ENCODE peak calls at places on chromosomes 6 and 20, in ten cellular contexts. X is mesenchymal stem cell, K is trophoblast cell, H is MM.1S, L is BE2C, P is A673, N is GM23248, Q is mammary epithelial cell, R is aorta, T is HAP-1. Z is an unnamed sample.

GRCh38 chr6:165745492-165745891 is 82.5 kb upstream of the PDE10A start:
- DNase-seq in X (no peak), K (no peak), H (no peak), L (no peak), P (no peak), N (no peak), Q (no peak), R (no peak), T (no peak), Z (no peak)

GRCh38 chr6:81748946-81749345 is 3.5 kb downstream of the TENT5A start:
- DNase-seq in X (peak; percentile 39), K (no peak), H (no peak), L (no peak), P (no peak), N (peak; percentile 57), Q (no peak), R (no peak), T (no peak), Z (no peak)

GRCh38 chr6:41372526-41373366 is 37.3 kb downstream of the NCR2 start:
- DNase-seq in X (peak; percentile 8), K (no peak), H (no peak), L (no peak), P (no peak), N (no peak), Q (no peak), R (no peak), T (no peak), Z (no peak)

GRCh38 chr6:27146706-27147507 is 100.6 kb upstream of the PRSS16 start:
- DNase-seq in X (peak; percentile 100), K (peak; percentile 93), H (peak; percentile 97), L (peak; percentile 83), P (peak; percentile 98), N (peak; percentile 98), Q (peak; percentile 99), R (peak; percentile 87), T (peak; percentile 90), Z (peak; percentile 85)

GRCh38 chr6:23413327-23414203 is 712.5 kb upstream of the NRSN1 start:
- DNase-seq in X (peak; percentile 50), K (no peak), H (no peak), L (no peak), P (no peak), N (peak; percentile 12), Q (no peak), R (no peak), T (no peak), Z (no peak)

GRCh38 chr6:124688369-124688768 is 273.9 kb upstream of the RNF217 start:
- DNase-seq in X (peak; percentile 62), K (no peak), H (no peak), L (no peak), P (no peak), N (no peak), Q (no peak), R (no peak), T (no peak), Z (no peak)

GRCh38 chr6:36547646-36548400 is 544 bp upstream of the STK38 start:
- DNase-seq in X (no peak), K (no peak), H (no peak), L (no peak), P (no peak), N (no peak), Q (no peak), R (no peak), T (no peak), Z (no peak)

GRCh38 chr6:118562959-118563358 is 14.9 kb downstream of the PLN start:
- DNase-seq in X (peak; percentile 23), K (no peak), H (no peak), L (no peak), P (no peak), N (peak; percentile 85), Q (peak; percentile 27), R (no peak), T (no peak), Z (no peak)

GRCh38 chr6:94254689-94255088 is 835.3 kb upstream of the EPHA7 start:
- DNase-seq in X (peak; percentile 32), K (no peak), H (no peak), L (no peak), P (peak; percentile 33), N (no peak), Q (no peak), R (no peak), T (peak; percentile 14), Z (no peak)

GRCh38 chr20:48350291-48350988 is 477.4 kb downstream of the PREX1 start:
- DNase-seq in X (no peak), K (no peak), H (no peak), L (peak; percentile 48), P (peak; percentile 22), N (no peak), Q (no peak), R (peak; percentile 68), T (peak; percentile 54), Z (no peak)

GRCh38 chr6:36677059-36677749 is 1.3 kb upstream of the CDKN1A start:
- DNase-seq in X (peak; percentile 44), K (no peak), H (no peak), L (no peak), P (no peak), N (peak; percentile 51), Q (peak; percentile 72), R (no peak), T (no peak), Z (no peak)

GRCh38 chr20:38321959-38322598 is 18.1 kb downstream of the BPI start:
- DNase-seq in X (peak; percentile 72), K (peak; percentile 13), H (peak; percentile 21), L (peak; percentile 42), P (peak; percentile 63), N (peak; percentile 85), Q (peak; percentile 29), R (no peak), T (no peak), Z (peak; percentile 41)

GRCh38 chr6:157990321-157991066 is 8.8 kb downstream of the SYNJ2 start:
- DNase-seq in X (no peak), K (no peak), H (no peak), L (no peak), P (peak; percentile 67), N (no peak), Q (no peak), R (no peak), T (no peak), Z (no peak)

DNA sequence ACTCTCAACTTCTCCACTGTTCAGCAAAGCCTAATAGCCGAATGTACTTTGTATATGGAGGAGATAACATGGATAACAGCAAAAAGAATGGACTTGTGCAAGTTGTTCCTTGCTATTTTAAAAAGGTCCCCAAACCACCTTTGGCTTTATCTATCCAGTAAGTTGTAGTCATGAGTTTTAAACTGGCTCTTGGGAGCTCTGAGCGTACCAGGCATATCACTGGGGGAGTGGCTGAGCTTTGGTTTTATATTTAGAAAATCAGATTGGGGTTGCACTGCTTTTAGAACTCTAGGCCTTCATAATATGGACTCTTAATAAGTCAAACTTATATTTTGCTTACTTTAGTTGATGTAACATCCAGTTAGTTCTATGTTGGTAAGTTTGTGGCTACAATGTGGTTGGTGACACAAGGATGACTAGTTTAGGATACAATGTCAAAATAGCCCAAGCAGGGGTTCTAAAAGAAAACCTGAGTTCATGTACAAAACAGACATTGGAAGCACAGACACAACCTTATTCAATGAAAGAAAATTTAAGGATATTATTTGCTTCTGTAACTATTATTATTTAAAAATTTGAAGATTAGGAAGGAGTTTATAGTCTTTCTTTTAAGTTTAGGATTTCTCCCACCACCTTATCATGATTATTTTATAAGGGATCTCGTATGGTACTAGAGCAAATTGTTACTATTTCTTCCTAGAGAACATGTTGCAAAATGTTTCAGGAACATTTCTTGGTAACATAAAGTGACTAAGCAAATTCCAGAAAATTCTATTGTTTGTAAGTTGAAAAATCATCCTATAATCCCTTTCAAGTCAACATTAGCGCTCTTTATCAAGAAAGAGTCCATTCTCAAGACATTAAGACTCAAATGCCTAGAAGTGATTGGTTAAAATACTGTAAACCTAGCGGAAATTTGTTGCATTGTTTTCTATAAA is 165.8 kb upstream of the SUPT3H start:
- DNase-seq in X (peak; percentile 42), K (no peak), H (no peak), L (no peak), P (no peak), N (peak; percentile 71), Q (peak; percentile 72), R (no peak), T (no peak), Z (no peak)
- H3K4me1 ChIP-seq in X (peaks cover 11% of the 10 kb centered on the region), K (no peaks in the 10 kb centered on the region), H (peaks cover 5% of the 10 kb centered on the region), L (no peaks in the 10 kb centered on the region), P (peaks cover 5% of the 10 kb centered on the region), N (peaks cover 22% of the 10 kb centered on the region), Q (peaks cover 12% of the 10 kb centered on the region), R (no peaks in the 10 kb centered on the region), T (no peaks in the 10 kb centered on the region), Z (peaks cover 1% of the 10 kb centered on the region)

DNA sequence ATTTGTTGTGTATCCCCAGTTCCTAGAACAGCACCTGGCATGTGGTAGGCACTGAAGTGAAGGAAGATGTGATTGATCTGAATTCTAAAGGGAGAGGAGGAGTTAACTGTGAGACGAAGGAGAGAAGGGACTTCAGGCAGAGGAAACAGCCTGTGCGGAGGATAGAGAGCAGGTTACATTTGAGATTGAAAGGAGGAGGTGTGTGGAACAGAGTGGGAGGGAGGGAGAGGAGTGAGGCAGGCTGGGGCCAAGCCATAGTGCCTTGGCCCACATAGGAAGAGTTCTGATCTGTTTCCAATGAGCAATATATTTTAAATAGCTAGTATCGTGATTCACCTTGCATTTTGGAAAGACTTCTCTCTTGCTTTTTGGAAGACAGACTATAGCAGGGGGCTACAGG is 13.9 kb upstream of the MROH8 start:
- DNase-seq in X (no peak), K (no peak), H (no peak), L (no peak), P (no peak), N (no peak), Q (no peak), R (no peak), T (no peak), Z (no peak)
- H3K36me3 ChIP-seq in X (peaks cover 23% of the 10 kb centered on the region), K (peaks cover 39% of the 10 kb centered on the region), H (peaks cover 6% of the 10 kb centered on the region), L (peaks cover 60% of the 10 kb centered on the region), P (peaks cover 33% of the 10 kb centered on the region), N (peaks cover 11% of the 10 kb centered on the region), Q (peaks cover 12% of the 10 kb centered on the region), R (no peaks in the 10 kb centered on the region), T (peaks cover 72% of the 10 kb centered on the region), Z (no peaks in the 10 kb centered on the region)

GRCh38 chr20:8210749-8211148 is 78.7 kb downstream of the PLCB1 start:
- DNase-seq in X (no peak), K (no peak), H (no peak), L (no peak), P (no peak), N (no peak), Q (no peak), R (no peak), T (no peak), Z (no peak)
- H3K4me1 ChIP-seq in X (no peaks in the 10 kb centered on the region), K (no peaks in the 10 kb centered on the region), H (peaks cover 5% of the 10 kb centered on the region), L (no peaks in the 10 kb centered on the region), P (no peaks in the 10 kb centered on the region), N (peaks cover 15% of the 10 kb centered on the region), Q (no peaks in the 10 kb centered on the region), R (no peaks in the 10 kb centered on the region), T (peaks cover 7% of the 10 kb centered on the region), Z (peaks cover 5% of the 10 kb centered on the region)

DNA sequence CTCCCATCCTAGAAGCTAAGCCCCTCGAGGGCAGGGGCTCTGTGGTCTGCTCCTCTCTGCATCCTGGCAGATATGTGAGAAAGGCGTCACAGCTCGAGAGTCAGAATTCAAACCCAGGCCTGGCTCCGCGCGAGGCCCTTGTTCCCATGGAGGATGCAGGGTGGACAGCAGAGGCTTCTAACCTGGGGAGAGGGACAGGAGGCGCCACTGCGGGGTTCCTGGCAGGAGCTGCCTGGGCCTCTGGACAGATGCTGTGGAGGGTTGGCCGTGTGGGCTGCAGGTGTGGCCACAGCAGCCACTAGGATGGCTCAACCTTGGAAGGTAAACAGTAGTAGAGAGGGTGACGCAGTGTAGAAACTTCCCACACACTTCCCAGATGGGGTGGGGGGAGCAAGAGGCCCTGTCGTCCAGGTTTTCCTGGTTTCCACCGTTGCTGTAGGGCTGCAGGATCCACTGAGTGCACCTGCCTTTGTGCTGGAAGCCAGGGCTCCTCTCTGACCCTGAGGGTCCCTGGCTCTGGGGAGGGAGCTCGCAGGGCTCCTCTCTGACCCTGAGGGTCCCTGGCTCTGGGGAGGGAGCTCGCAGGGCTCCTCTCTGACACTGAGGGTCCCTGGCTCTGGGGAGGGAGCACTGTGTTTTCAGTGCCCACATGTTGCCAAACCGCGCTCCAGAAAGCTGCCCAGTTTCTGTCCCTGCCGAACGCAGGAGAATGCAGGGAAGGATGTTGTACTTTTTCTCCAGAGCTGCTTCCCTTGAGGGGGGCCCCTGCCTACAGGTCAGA is 14.2 kb downstream of the RBM38 start:
- DNase-seq in X (no peak), K (no peak), H (no peak), L (no peak), P (no peak), N (no peak), Q (no peak), R (no peak), T (no peak), Z (peak; percentile 9)
- H3K36me3 ChIP-seq in X (peaks cover 95% of the 10 kb centered on the region), K (peaks cover 84% of the 10 kb centered on the region), H (peaks cover 46% of the 10 kb centered on the region), L (peaks cover 32% of the 10 kb centered on the region), P (peaks cover 31% of the 10 kb centered on the region), N (no peaks in the 10 kb centered on the region), Q (no peaks in the 10 kb centered on the region), R (peaks cover 4% of the 10 kb centered on the region), T (peaks cover 23% of the 10 kb centered on the region), Z (no peaks in the 10 kb centered on the region)

Z was measured in ovary.